ENCODE peak calls at places on chromosomes 6 and 20, in seven cellular contexts. L is esophagus squamous epithelium, E is A549, K is testis, H is IMR-90, Q is transverse colon, I is lower leg skin. C is an unnamed sample.

GRCh38 chr20:36624068-36624813 is 18.7 kb downstream of the RAB5IF start:
- DNase-seq in L (no peak), E (no peak), K (peak; percentile 71), H (no peak), Q (peak; percentile 71), I (no peak), C (no peak)

GRCh38 chr6:32152414-32153251 is 894 bp upstream of the PRRT1 start:
- DNase-seq in L (no peak), E (no peak), K (peak; percentile 53), H (peak; percentile 41), Q (no peak), I (no peak), C (no peak)

GRCh38 chr20:63520939-63521601 is 505 bp downstream of the PPDPF start:
- DNase-seq in L (no peak), E (peak; percentile 62), K (peak; percentile 65), H (peak; percentile 53), Q (peak; percentile 89), I (peak; percentile 74), C (peak; percentile 67)

GRCh38 chr6:36729169-36729549 is 31.5 kb downstream of the RAB44 start:
- DNase-seq in L (no peak), E (no peak), K (no peak), H (no peak), Q (no peak), I (no peak), C (no peak)

GRCh38 chr20:10329387-10330005 is 104.5 kb downstream of the MKKS start:
- DNase-seq in L (no peak), E (no peak), K (no peak), H (no peak), Q (no peak), I (no peak), C (no peak)

GRCh38 chr6:109243863-109244825 is 138.1 kb downstream of the CD164 start:
- DNase-seq in L (no peak), E (no peak), K (no peak), H (no peak), Q (no peak), I (no peak), C (no peak)

GRCh38 chr6:16324622-16325225 is 86.3 kb downstream of the GMPR start:
- DNase-seq in L (no peak), E (no peak), K (no peak), H (peak; percentile 46), Q (no peak), I (no peak), C (no peak)

GRCh38 chr20:54257090-54257816 is 49.4 kb downstream of the PFDN4 start:
- DNase-seq in L (no peak), E (no peak), K (no peak), H (peak; percentile 96), Q (no peak), I (no peak), C (no peak)

GRCh38 chr6:93017213-93017612 is 402.1 kb downstream of the EPHA7 start:
- DNase-seq in L (no peak), E (no peak), K (peak; percentile 19), H (no peak), Q (no peak), I (no peak), C (no peak)

GRCh38 chr6:1438471-1438881 is 49.1 kb downstream of the FOXF2 start:
- DNase-seq in L (no peak), E (no peak), K (no peak), H (no peak), Q (no peak), I (no peak), C (no peak)

GRCh38 chr6:25612666-25613065 is 39.3 kb upstream of the SCGN start:
- DNase-seq in L (no peak), E (no peak), K (no peak), H (no peak), Q (no peak), I (no peak), C (no peak)

GRCh38 chr6:137717074-137718073 is 149.7 kb upstream of the TNFAIP3 start:
- DNase-seq in L (no peak), E (no peak), K (no peak), H (no peak), Q (no peak), I (no peak), C (no peak)

GRCh38 chr6:161486326-161486725 is 212.5 kb upstream of the AGPAT4 start:
- DNase-seq in L (no peak), E (peak; percentile 39), K (no peak), H (peak; percentile 30), Q (no peak), I (no peak), C (no peak)

GRCh38 chr6:136816716-136817115 is 5.7 kb upstream of the PEX7 start:
- DNase-seq in L (no peak), E (no peak), K (peak; percentile 72), H (no peak), Q (no peak), I (no peak), C (no peak)

GRCh38 chr20:45311589-45312211 is 3.6 kb upstream of the MATN4 start:
- DNase-seq in L (no peak), E (peak; percentile 78), K (peak; percentile 66), H (peak; percentile 42), Q (peak; percentile 68), I (no peak), C (no peak)

GRCh38 chr6:27617700-27618689 is 145.1 kb upstream of the ZNF184 start:
- DNase-seq in L (no peak), E (peak; percentile 59), K (no peak), H (peak; percentile 9), Q (no peak), I (no peak), C (no peak)

GRCh38 chr6:7761047-7761446 is 35.1 kb downstream of the BMP6 start:
- DNase-seq in L (no peak), E (no peak), K (no peak), H (peak; percentile 73), Q (no peak), I (no peak), C (no peak)

GRCh38 chr6:21164768-21165326 is 428.7 kb upstream of the SOX4 start:
- DNase-seq in L (no peak), E (no peak), K (no peak), H (peak; percentile 52), Q (no peak), I (no peak), C (no peak)

GRCh38 chr20:46995561-46996142 is 101.0 kb downstream of the EYA2 start:
- DNase-seq in L (no peak), E (no peak), K (no peak), H (no peak), Q (no peak), I (no peak), C (no peak)

GRCh38 chr6:155418017-155418749 is 37.5 kb downstream of the NOX3 start:
- DNase-seq in L (no peak), E (no peak), K (no peak), H (peak; percentile 65), Q (peak; percentile 14), I (peak; percentile 40), C (no peak)

GRCh38 chr20:9072741-9073310 is 3.9 kb downstream of the PLCB4 start:
- DNase-seq in L (no peak), E (no peak), K (no peak), H (no peak), Q (no peak), I (no peak), C (no peak)

GRCh38 chr20:59645316-59645715 is 41.0 kb downstream of the PHACTR3 start:
- DNase-seq in L (no peak), E (no peak), K (no peak), H (no peak), Q (no peak), I (no peak), C (no peak)

GRCh38 chr6:167426620-167427019 is 101.7 kb downstream of the TTLL2 start:
- DNase-seq in L (no peak), E (no peak), K (no peak), H (no peak), Q (no peak), I (no peak), C (no peak)

GRCh38 chr6:168714547-168715260 is 273.7 kb downstream of the SMOC2 start:
- DNase-seq in L (no peak), E (no peak), K (no peak), H (no peak), Q (no peak), I (no peak), C (no peak)

GRCh38 chr6:168713839-168714238 is 272.9 kb downstream of the SMOC2 start:
- DNase-seq in L (no peak), E (peak; percentile 63), K (peak; percentile 58), H (no peak), Q (peak; percentile 79), I (no peak), C (no peak)

GRCh38 chr6:168711049-168711640 is 270.2 kb downstream of the SMOC2 start:
- DNase-seq in L (no peak), E (no peak), K (no peak), H (no peak), Q (no peak), I (no peak), C (peak; percentile 39)

GRCh38 chr6:168711666-168712300 is 270.8 kb downstream of the SMOC2 start:
- DNase-seq in L (no peak), E (no peak), K (no peak), H (no peak), Q (no peak), I (no peak), C (no peak)

DNA sequence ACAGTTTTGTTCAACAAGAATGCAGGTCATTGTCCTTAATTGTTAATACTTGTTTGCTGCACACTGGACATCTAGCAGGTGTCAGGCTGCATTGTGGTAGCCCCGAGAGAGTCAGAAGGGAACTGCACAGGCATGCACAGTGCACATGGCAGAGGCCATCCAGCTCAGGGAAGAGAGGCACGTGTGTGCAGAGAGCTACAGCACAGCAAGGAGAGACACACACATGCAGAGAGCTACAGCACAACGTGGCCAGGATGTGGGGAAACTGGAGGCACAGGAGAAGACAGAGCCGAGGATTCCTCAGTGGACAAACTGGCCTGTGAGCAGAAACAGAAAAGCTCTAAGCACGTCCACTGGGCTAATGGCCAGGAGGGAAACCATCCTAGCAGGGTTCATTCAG is 272.0 kb downstream of the SMOC2 start:
- DNase-seq in L (no peak), E (no peak), K (no peak), H (no peak), Q (no peak), I (no peak), C (no peak)
- H3K4me3 ChIP-seq in L (no peak overlapping the region), E (no peak overlapping the region), K (no peak overlapping the region), H (no peak overlapping the region), Q (no peak overlapping the region), I (no peak overlapping the region), C (no peak overlapping the region)

GRCh38 chr6:43798688-43799444 is 28.9 kb downstream of the VEGFA start:
- DNase-seq in L (peak; percentile 16), E (peak; percentile 50), K (peak; percentile 20), H (peak; percentile 85), Q (peak; percentile 90), I (peak; percentile 59), C (no peak)
- TF ChIP-seq POLR2A in L (no peak), E (no peak), K (no peak), H (no peak), Q (peak; percentile 77), I (no peak), C (no peak)

DNA sequence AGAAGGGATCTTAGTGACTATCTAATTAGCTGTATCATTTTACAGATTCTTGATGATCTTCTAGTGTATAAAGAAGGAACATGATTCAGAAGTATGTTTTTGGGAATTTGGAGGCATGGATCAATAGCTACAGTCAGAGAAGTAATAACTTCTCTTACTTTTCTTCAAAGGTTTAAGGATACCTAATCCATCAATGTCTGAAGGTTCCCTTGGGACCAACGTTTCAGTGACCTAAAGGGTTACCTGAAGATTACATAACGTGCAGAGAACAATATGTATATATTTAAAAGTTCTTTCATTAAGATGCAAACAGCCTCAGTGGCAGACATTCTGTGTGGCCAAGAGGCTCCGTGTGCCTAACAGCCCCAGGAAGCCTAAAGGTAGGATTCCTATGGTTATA is 3.2 kb downstream of the HDAC2 start:
- DNase-seq in L (no peak), E (no peak), K (no peak), H (no peak), Q (no peak), I (no peak), C (no peak)
- H3K4me3 ChIP-seq in L (no peak overlapping the region), E (no peak overlapping the region), K (no peak overlapping the region), H (no peak overlapping the region), Q (no peak overlapping the region), I (no peak overlapping the region), C (no peak overlapping the region)

GRCh38 chr20:18587665-18588553 is at the start of gene DTD1:
- DNase-seq in L (peak; percentile 63), E (peak; percentile 80), K (peak; percentile 97), H (peak; percentile 81), Q (peak; percentile 95), I (peak; percentile 88), C (peak; percentile 96)
- TF ChIP-seq POLR2A in L (peak; percentile 24), E (peak; percentile 48), K (no peak), H (peak; percentile 50), Q (no peak), I (no peak), C (peak; percentile 48)